ENCODE peak calls at places on chromosome 19, in nine cellular contexts. One of them, this sample, is unnamed.

GRCh38 chr19:7979559-7979958 is 25.9 kb downstream of the ELAVL1 start:
- DNase-seq in endothelial cell: no peak
- DNase-seq in tibial artery: no peak
- DNase-seq in IMR-90: no peak
- DNase-seq in CD4-positive, alpha-beta T cell: no peak
- DNase-seq in Calu3: no peak
- DNase-seq in lower lobe of right lung: peak; percentile 35
- DNase-seq in ovary: no peak
- DNase-seq in cardiac muscle cell: no peak
- DNase-seq in this sample: no peak

GRCh38 chr19:7326105-7326877 is 22.4 kb upstream of the ARHGEF18 start:
- DNase-seq in endothelial cell: no peak
- DNase-seq in tibial artery: no peak
- DNase-seq in IMR-90: no peak
- DNase-seq in CD4-positive, alpha-beta T cell: no peak
- DNase-seq in Calu3: no peak
- DNase-seq in lower lobe of right lung: no peak
- DNase-seq in ovary: no peak
- DNase-seq in cardiac muscle cell: peak; percentile 21
- DNase-seq in this sample: no peak

GRCh38 chr19:10113964-10114650 is 2.6 kb downstream of the P2RY11 start:
- DNase-seq in endothelial cell: no peak
- DNase-seq in tibial artery: no peak
- DNase-seq in IMR-90: no peak
- DNase-seq in CD4-positive, alpha-beta T cell: no peak
- DNase-seq in Calu3: no peak
- DNase-seq in lower lobe of right lung: no peak
- DNase-seq in ovary: no peak
- DNase-seq in cardiac muscle cell: no peak
- DNase-seq in this sample: no peak

GRCh38 chr19:485583-486236 is 10.6 kb upstream of the MADCAM1 start:
- DNase-seq in endothelial cell: no peak
- DNase-seq in tibial artery: peak; percentile 67
- DNase-seq in IMR-90: no peak
- DNase-seq in CD4-positive, alpha-beta T cell: no peak
- DNase-seq in Calu3: peak; percentile 47
- DNase-seq in lower lobe of right lung: no peak
- DNase-seq in ovary: no peak
- DNase-seq in cardiac muscle cell: peak; percentile 60
- DNase-seq in this sample: peak; percentile 68

GRCh38 chr19:30209617-30210600 is 162.3 kb upstream of the ZNF536 start:
- DNase-seq in endothelial cell: no peak
- DNase-seq in tibial artery: no peak
- DNase-seq in IMR-90: no peak
- DNase-seq in CD4-positive, alpha-beta T cell: no peak
- DNase-seq in Calu3: no peak
- DNase-seq in lower lobe of right lung: no peak
- DNase-seq in ovary: no peak
- DNase-seq in cardiac muscle cell: no peak
- DNase-seq in this sample: no peak

GRCh38 chr19:35204799-35205732 is 23.5 kb downstream of the FAM187B start:
- DNase-seq in endothelial cell: no peak
- DNase-seq in tibial artery: peak; percentile 34
- DNase-seq in IMR-90: no peak
- DNase-seq in CD4-positive, alpha-beta T cell: no peak
- DNase-seq in Calu3: no peak
- DNase-seq in lower lobe of right lung: no peak
- DNase-seq in ovary: no peak
- DNase-seq in cardiac muscle cell: no peak
- DNase-seq in this sample: no peak

GRCh38 chr19:13823256-13823655 is 28.0 kb downstream of the ZSWIM4 start:
- DNase-seq in endothelial cell: no peak
- DNase-seq in tibial artery: no peak
- DNase-seq in IMR-90: no peak
- DNase-seq in CD4-positive, alpha-beta T cell: no peak
- DNase-seq in Calu3: no peak
- DNase-seq in lower lobe of right lung: no peak
- DNase-seq in ovary: no peak
- DNase-seq in cardiac muscle cell: no peak
- DNase-seq in this sample: no peak

GRCh38 chr19:756821-757688 is 6.1 kb downstream of the MISP start:
- DNase-seq in endothelial cell: no peak
- DNase-seq in tibial artery: no peak
- DNase-seq in IMR-90: no peak
- DNase-seq in CD4-positive, alpha-beta T cell: no peak
- DNase-seq in Calu3: no peak
- DNase-seq in lower lobe of right lung: no peak
- DNase-seq in ovary: no peak
- DNase-seq in cardiac muscle cell: no peak
- DNase-seq in this sample: no peak

GRCh38 chr19:336067-336614 is 8.5 kb downstream of the MIER2 start:
- DNase-seq in endothelial cell: no peak
- DNase-seq in tibial artery: no peak
- DNase-seq in IMR-90: no peak
- DNase-seq in CD4-positive, alpha-beta T cell: no peak
- DNase-seq in Calu3: no peak
- DNase-seq in lower lobe of right lung: no peak
- DNase-seq in ovary: peak; percentile 62
- DNase-seq in cardiac muscle cell: peak; percentile 10
- DNase-seq in this sample: no peak

GRCh38 chr19:1373042-1373533 is 10.6 kb upstream of the NDUFS7 start:
- DNase-seq in endothelial cell: no peak
- DNase-seq in tibial artery: no peak
- DNase-seq in IMR-90: no peak
- DNase-seq in CD4-positive, alpha-beta T cell: no peak
- DNase-seq in Calu3: no peak
- DNase-seq in lower lobe of right lung: no peak
- DNase-seq in ovary: no peak
- DNase-seq in cardiac muscle cell: no peak
- DNase-seq in this sample: no peak

GRCh38 chr19:6568816-6569215 is 22.1 kb downstream of the CD70 start:
- DNase-seq in endothelial cell: no peak
- DNase-seq in tibial artery: no peak
- DNase-seq in IMR-90: no peak
- DNase-seq in CD4-positive, alpha-beta T cell: no peak
- DNase-seq in Calu3: no peak
- DNase-seq in lower lobe of right lung: no peak
- DNase-seq in ovary: no peak
- DNase-seq in cardiac muscle cell: peak; percentile 59
- DNase-seq in this sample: no peak

GRCh38 chr19:33225458-33225925 is at the start of gene SLC7A10:
- DNase-seq in endothelial cell: no peak
- DNase-seq in tibial artery: no peak
- DNase-seq in IMR-90: no peak
- DNase-seq in CD4-positive, alpha-beta T cell: no peak
- DNase-seq in Calu3: no peak
- DNase-seq in lower lobe of right lung: no peak
- DNase-seq in ovary: no peak
- DNase-seq in cardiac muscle cell: peak; percentile 57
- DNase-seq in this sample: no peak

GRCh38 chr19:10353793-10354391 is 14.5 kb upstream of the ICAM3 start:
- DNase-seq in endothelial cell: peak; percentile 75
- DNase-seq in tibial artery: no peak
- DNase-seq in IMR-90: peak; percentile 17
- DNase-seq in CD4-positive, alpha-beta T cell: peak; percentile 22
- DNase-seq in Calu3: peak; percentile 16
- DNase-seq in lower lobe of right lung: no peak
- DNase-seq in ovary: peak; percentile 54
- DNase-seq in cardiac muscle cell: peak; percentile 25
- DNase-seq in this sample: peak; percentile 68

GRCh38 chr19:51793994-51794393 is 963 bp upstream of the FPR3 start:
- DNase-seq in endothelial cell: no peak
- DNase-seq in tibial artery: no peak
- DNase-seq in IMR-90: no peak
- DNase-seq in CD4-positive, alpha-beta T cell: no peak
- DNase-seq in Calu3: no peak
- DNase-seq in lower lobe of right lung: no peak
- DNase-seq in ovary: no peak
- DNase-seq in cardiac muscle cell: no peak
- DNase-seq in this sample: no peak

GRCh38 chr19:676007-676342 is 217 bp upstream of the FSTL3 start:
- DNase-seq in endothelial cell: no peak
- DNase-seq in tibial artery: no peak
- DNase-seq in IMR-90: no peak
- DNase-seq in CD4-positive, alpha-beta T cell: no peak
- DNase-seq in Calu3: no peak
- DNase-seq in lower lobe of right lung: no peak
- DNase-seq in ovary: no peak
- DNase-seq in cardiac muscle cell: no peak
- DNase-seq in this sample: no peak

GRCh38 chr19:28324275-28325060 is 888.5 kb downstream of the UQCRFS1 start:
- DNase-seq in endothelial cell: no peak
- DNase-seq in tibial artery: no peak
- DNase-seq in IMR-90: no peak
- DNase-seq in CD4-positive, alpha-beta T cell: no peak
- DNase-seq in Calu3: no peak
- DNase-seq in lower lobe of right lung: no peak
- DNase-seq in ovary: no peak
- DNase-seq in cardiac muscle cell: peak; percentile 3
- DNase-seq in this sample: no peak

GRCh38 chr19:10316229-10317044 is 622 bp upstream of the FDX2 start:
- DNase-seq in endothelial cell: no peak
- DNase-seq in tibial artery: no peak
- DNase-seq in IMR-90: no peak
- DNase-seq in CD4-positive, alpha-beta T cell: no peak
- DNase-seq in Calu3: no peak
- DNase-seq in lower lobe of right lung: no peak
- DNase-seq in ovary: no peak
- DNase-seq in cardiac muscle cell: no peak
- DNase-seq in this sample: no peak

GRCh38 chr19:35090160-35090794 is 25.3 kb upstream of the FXYD3 start:
- DNase-seq in endothelial cell: peak; percentile 60
- DNase-seq in tibial artery: peak; percentile 37
- DNase-seq in IMR-90: peak; percentile 53
- DNase-seq in CD4-positive, alpha-beta T cell: peak; percentile 7
- DNase-seq in Calu3: peak; percentile 83
- DNase-seq in lower lobe of right lung: no peak
- DNase-seq in ovary: peak; percentile 40
- DNase-seq in cardiac muscle cell: peak; percentile 75
- DNase-seq in this sample: peak; percentile 60

GRCh38 chr19:6527893-6528543 is 2.8 kb upstream of the TNFSF9 start:
- DNase-seq in endothelial cell: no peak
- DNase-seq in tibial artery: no peak
- DNase-seq in IMR-90: no peak
- DNase-seq in CD4-positive, alpha-beta T cell: no peak
- DNase-seq in Calu3: no peak
- DNase-seq in lower lobe of right lung: no peak
- DNase-seq in ovary: no peak
- DNase-seq in cardiac muscle cell: no peak
- DNase-seq in this sample: no peak

DNA sequence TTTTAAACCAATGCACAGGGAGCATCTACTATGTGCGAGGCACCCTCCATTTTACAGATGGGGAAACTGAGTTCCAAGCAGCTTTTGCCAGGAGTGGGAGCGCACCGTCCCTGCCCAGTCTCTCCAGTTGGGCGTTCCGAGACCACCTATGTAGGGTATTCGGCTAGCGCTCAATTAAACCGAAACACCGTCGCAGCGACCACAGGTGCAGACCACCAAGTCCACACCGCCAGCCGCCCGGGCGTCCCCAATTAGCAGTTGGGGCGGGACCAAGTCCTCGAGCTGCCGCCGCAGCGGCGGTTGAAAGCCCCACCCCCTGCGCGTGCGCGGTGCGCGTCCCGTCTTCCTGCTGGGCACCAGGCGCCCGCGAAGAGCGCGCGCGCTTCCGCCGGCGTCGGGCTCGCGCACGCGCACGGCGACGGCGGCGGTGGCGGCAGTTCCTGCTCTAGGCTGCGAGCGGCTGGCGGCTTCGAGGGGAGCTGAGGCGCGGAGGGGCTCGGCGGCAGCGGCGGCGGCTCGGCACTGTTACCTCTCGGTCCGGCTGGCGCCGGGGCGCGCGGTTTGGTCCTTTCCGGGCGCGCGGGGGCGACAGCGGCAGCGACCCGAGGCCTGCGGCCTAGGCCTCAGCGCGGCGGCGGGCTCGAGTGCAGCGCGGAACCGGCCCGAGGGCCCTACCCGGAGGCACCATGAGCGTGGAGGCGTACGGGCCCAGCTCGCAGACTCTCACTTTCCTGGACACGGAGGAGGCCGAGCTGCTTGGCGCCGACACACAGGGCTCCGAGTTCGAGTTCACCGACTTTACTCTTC is at the start of gene UPF1:
- DNase-seq in endothelial cell: peak; percentile 96
- DNase-seq in tibial artery: peak; percentile 89
- DNase-seq in IMR-90: peak; percentile 88
- DNase-seq in CD4-positive, alpha-beta T cell: peak; percentile 90
- DNase-seq in Calu3: peak; percentile 93
- DNase-seq in lower lobe of right lung: peak; percentile 97
- DNase-seq in ovary: peak; percentile 93
- DNase-seq in cardiac muscle cell: peak; percentile 94
- DNase-seq in this sample: peak; percentile 93
- TF ChIP-seq CTCF in endothelial cell: no peak
- TF ChIP-seq CTCF in tibial artery: peak; percentile 8
- TF ChIP-seq CTCF in IMR-90: peak; percentile 9
- TF ChIP-seq CTCF in CD4-positive, alpha-beta T cell: no peak
- TF ChIP-seq CTCF in Calu3: no peak
- TF ChIP-seq CTCF in lower lobe of right lung: no peak
- TF ChIP-seq CTCF in ovary: peak; percentile 58
- TF ChIP-seq CTCF in cardiac muscle cell: no peak
- TF ChIP-seq CTCF in this sample: peak; percentile 26

GRCh38 chr19:41001243-41001971 is 10.3 kb downstream of the CYP2B6 start:
- DNase-seq in endothelial cell: no peak
- DNase-seq in tibial artery: no peak
- DNase-seq in IMR-90: no peak
- DNase-seq in CD4-positive, alpha-beta T cell: no peak
- DNase-seq in Calu3: peak; percentile 19
- DNase-seq in lower lobe of right lung: no peak
- DNase-seq in ovary: no peak
- DNase-seq in cardiac muscle cell: no peak
- DNase-seq in this sample: no peak
- TF ChIP-seq CTCF in endothelial cell: no peak
- TF ChIP-seq CTCF in tibial artery: no peak
- TF ChIP-seq CTCF in IMR-90: no peak
- TF ChIP-seq CTCF in CD4-positive, alpha-beta T cell: no peak
- TF ChIP-seq CTCF in Calu3: no peak
- TF ChIP-seq CTCF in lower lobe of right lung: no peak
- TF ChIP-seq CTCF in ovary: no peak
- TF ChIP-seq CTCF in cardiac muscle cell: no peak
- TF ChIP-seq CTCF in this sample: no peak

GRCh38 chr19:43124360-43124759 is 41.9 kb upstream of the PSG2 start:
- DNase-seq in endothelial cell: no peak
- DNase-seq in tibial artery: no peak
- DNase-seq in IMR-90: no peak
- DNase-seq in CD4-positive, alpha-beta T cell: no peak
- DNase-seq in Calu3: no peak
- DNase-seq in lower lobe of right lung: no peak
- DNase-seq in ovary: no peak
- DNase-seq in cardiac muscle cell: no peak
- DNase-seq in this sample: no peak
- TF ChIP-seq CTCF in endothelial cell: no peak
- TF ChIP-seq CTCF in tibial artery: no peak
- TF ChIP-seq CTCF in IMR-90: peak; percentile 25
- TF ChIP-seq CTCF in CD4-positive, alpha-beta T cell: no peak
- TF ChIP-seq CTCF in Calu3: no peak
- TF ChIP-seq CTCF in lower lobe of right lung: no peak
- TF ChIP-seq CTCF in ovary: no peak
- TF ChIP-seq CTCF in cardiac muscle cell: no peak
- TF ChIP-seq CTCF in this sample: no peak

DNA sequence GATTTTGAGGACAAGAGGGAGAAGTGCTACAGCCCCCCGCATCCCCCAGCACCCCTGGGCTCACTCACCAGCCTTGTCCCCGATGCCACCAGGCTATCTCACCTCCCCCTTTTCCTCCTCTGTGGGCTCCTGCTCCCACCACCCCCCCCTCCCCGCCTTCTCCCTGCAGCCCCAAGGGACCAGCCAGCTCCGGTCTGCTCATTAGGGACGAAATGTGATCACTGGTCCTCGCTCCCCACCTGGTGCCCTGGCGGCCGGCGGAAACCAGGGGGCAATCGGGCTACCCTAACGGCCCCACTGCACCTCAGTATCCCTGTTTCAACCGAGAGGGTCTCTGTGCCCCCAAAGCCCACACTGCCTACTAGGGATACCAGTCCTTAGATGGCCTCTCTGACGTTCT is 2.7 kb downstream of the GPR4 start:
- DNase-seq in endothelial cell: no peak
- DNase-seq in tibial artery: no peak
- DNase-seq in IMR-90: no peak
- DNase-seq in CD4-positive, alpha-beta T cell: no peak
- DNase-seq in Calu3: no peak
- DNase-seq in lower lobe of right lung: no peak
- DNase-seq in ovary: no peak
- DNase-seq in cardiac muscle cell: no peak
- DNase-seq in this sample: no peak
- TF ChIP-seq CTCF in endothelial cell: no peak
- TF ChIP-seq CTCF in tibial artery: no peak
- TF ChIP-seq CTCF in IMR-90: no peak
- TF ChIP-seq CTCF in CD4-positive, alpha-beta T cell: no peak
- TF ChIP-seq CTCF in Calu3: no peak
- TF ChIP-seq CTCF in lower lobe of right lung: no peak
- TF ChIP-seq CTCF in ovary: no peak
- TF ChIP-seq CTCF in cardiac muscle cell: no peak
- TF ChIP-seq CTCF in this sample: no peak